ENCODE peak calls at places on chromosomes 16 and 17, in eight cellular contexts. D is ovary, A is Peyer's patch, T is GM23338, W is heart left ventricle, G is AG09309, V is lung, Y is astrocyte of the spinal cord. S is an unnamed sample.

GRCh38 chr16:85235988-85236831 is 123.9 kb upstream of the CIBAR2 start:
- DNase-seq in T (no peak), G (no peak), A (no peak), D (peak), Y (peak), V (no peak), W (no peak), S (no peak)

GRCh38 chr17:40548491-40548981 is 16.7 kb downstream of the CCR7 start:
- DNase-seq in G (no peak), A (peak), V (peak), T (no peak), D (peak), Y (no peak), W (no peak), S (no peak)

GRCh38 chr17:60908324-60908723 is 230.7 kb downstream of the BCAS3 start:
- DNase-seq in D (no peak), G (no peak), T (peak), W (no peak), A (no peak), V (no peak), Y (no peak), S (no peak)

GRCh38 chr16:28191364-28191985 is 20.3 kb downstream of the XPO6 start:
- DNase-seq in A (no peak), V (no peak), D (no peak), T (no peak), Y (no peak), W (no peak), G (no peak), S (no peak)

GRCh38 chr17:28492352-28493310 is 13.5 kb upstream of the FOXN1 start:
- DNase-seq in T (no peak), A (no peak), Y (no peak), D (no peak), W (no peak), G (no peak), V (no peak), S (no peak)

GRCh38 chr16:54175552-54176375 is 110.8 kb downstream of the IRX3 start:
- DNase-seq in G (no peak), V (no peak), Y (no peak), A (no peak), D (no peak), W (no peak), T (no peak), S (no peak)

GRCh38 chr16:23082161-23082788 is 67.0 kb downstream of the USP31 start:
- DNase-seq in G (no peak), V (no peak), Y (no peak), D (no peak), W (no peak), T (no peak), A (no peak), S (no peak)

GRCh38 chr17:59377410-59377809 is 46.0 kb downstream of the YPEL2 start:
- DNase-seq in Y (peak), T (no peak), V (no peak), W (no peak), G (no peak), A (no peak), D (no peak), S (no peak)

GRCh38 chr16:49659356-49659755 is 196.6 kb downstream of the ZNF423 start:
- DNase-seq in V (no peak), G (no peak), W (no peak), D (no peak), T (no peak), Y (no peak), A (no peak), S (no peak)

GRCh38 chr17:15409721-15410247 is 57.6 kb downstream of the CDRT4 start:
- DNase-seq in T (no peak), G (peak), Y (peak), A (no peak), D (peak), W (no peak), V (no peak), S (no peak)

GRCh38 chr16:48347191-48347860 is 37.9 kb downstream of the SIAH1 start:
- DNase-seq in Y (no peak), W (no peak), V (no peak), G (no peak), A (no peak), T (no peak), D (no peak), S (peak)

GRCh38 chr16:25481636-25482035 is 210.1 kb upstream of the HS3ST4 start:
- DNase-seq in W (no peak), A (no peak), V (no peak), Y (no peak), G (no peak), T (peak), D (no peak), S (no peak)

GRCh38 chr17:44269795-44270320 is 1.9 kb upstream of the SLC4A1 start:
- DNase-seq in G (no peak), W (no peak), V (no peak), A (no peak), Y (no peak), T (no peak), D (no peak), S (no peak)

GRCh38 chr16:54473201-54473993 is 186.8 kb upstream of the IRX3 start:
- DNase-seq in V (no peak), A (no peak), W (no peak), G (no peak), Y (no peak), T (no peak), D (no peak), S (no peak)

GRCh38 chr17:13140750-13141149 is 122.9 kb upstream of the ELAC2 start:
- DNase-seq in Y (no peak), G (no peak), W (no peak), A (no peak), T (peak), V (no peak), D (no peak), S (no peak)

GRCh38 chr17:8359769-8360168 is 16.7 kb downstream of the KRABD2 start:
- DNase-seq in W (no peak), T (peak), Y (peak), A (no peak), V (no peak), G (no peak), D (no peak), S (no peak)

GRCh38 chr17:9022553-9023388 is 1.5 kb downstream of the NTN1 start:
- DNase-seq in Y (peak), T (peak), G (no peak), W (no peak), D (no peak), V (no peak), A (no peak), S (peak)

GRCh38 chr16:84382396-84382795 is 14.1 kb downstream of the ATP2C2 start:
- DNase-seq in V (no peak), A (no peak), W (no peak), T (no peak), D (no peak), Y (no peak), G (no peak), S (no peak)

GRCh38 chr17:74190154-74190553 is 13.3 kb upstream of the RPL38 start:
- DNase-seq in T (peak), A (no peak), V (no peak), Y (peak), W (no peak), D (no peak), G (no peak), S (no peak)

GRCh38 chr16:26816266-26816665 is 250.5 kb upstream of the C16orf82 start:
- DNase-seq in T (no peak), V (no peak), G (no peak), W (no peak), A (no peak), Y (no peak), D (no peak), S (peak)

GRCh38 chr16:4570688-4571321 is 14.7 kb downstream of the C16orf96 start:
- DNase-seq in W (no peak), D (no peak), T (peak), G (no peak), Y (no peak), V (no peak), A (no peak), S (no peak)

GRCh38 chr16:64648282-64648681 is 473.6 kb downstream of the CDH11 start:
- DNase-seq in G (no peak), Y (no peak), V (no peak), D (no peak), T (no peak), W (no peak), A (no peak), S (no peak)

GRCh38 chr16:66270333-66270927 is 96.1 kb upstream of the CDH5 start:
- DNase-seq in V (peak), G (no peak), D (peak), Y (peak), A (peak), T (peak), W (peak), S (peak)

GRCh38 chr17:56737741-56738161 is 96.0 kb downstream of the C17orf67 start:
- DNase-seq in Y (peak), G (peak), W (no peak), V (no peak), D (no peak), T (no peak), A (no peak), S (peak)

GRCh38 chr16:88798772-88799455 is 4.7 kb upstream of the CDT1 start:
- DNase-seq in G (no peak), T (no peak), W (no peak), A (no peak), Y (no peak), V (no peak), D (no peak), S (no peak)

GRCh38 chr17:57266842-57267241 is 10.5 kb downstream of the MSI2 start:
- DNase-seq in Y (no peak), V (no peak), D (no peak), G (no peak), T (no peak), A (no peak), W (no peak), S (no peak)

GRCh38 chr17:39174907-39175694 is 9.1 kb upstream of the ARL5C start:
- DNase-seq in V (peak), Y (peak), D (peak), W (peak), A (peak), G (no peak), T (peak), S (no peak)

GRCh38 chr17:17783825-17784598 is 52.8 kb downstream of the SREBF1 start:
- DNase-seq in A (peak), T (peak), D (peak), G (no peak), Y (peak), W (peak), V (peak), S (peak)

GRCh38 chr16:8966781-8967436 is 3.2 kb upstream of the USP7 start:
- DNase-seq in D (no peak), T (no peak), Y (no peak), V (no peak), G (no peak), A (no peak), W (no peak), S (no peak)

GRCh38 chr17:57740225-57740528 is 4.9 kb downstream of the CCDC182 start:
- DNase-seq in G (no peak), D (no peak), Y (no peak), A (no peak), T (no peak), W (no peak), V (no peak), S (no peak)

GRCh38 chr16:1871974-1872635 is at the start of gene MEIOB:
- DNase-seq in G (no peak), D (no peak), V (peak), T (peak), A (no peak), W (no peak), Y (peak), S (peak)

GRCh38 chr16:67537636-67538591 is 9.3 kb downstream of the RIPOR1 start:
- DNase-seq in W (peak), V (peak), A (peak), G (no peak), D (peak), T (peak), Y (no peak), S (no peak)

GRCh38 chr17:81027038-81027437 is 7.9 kb upstream of the BAIAP2 start:
- DNase-seq in G (no peak), T (no peak), A (no peak), Y (no peak), V (no peak), D (no peak), W (no peak), S (no peak)

GRCh38 chr16:56950881-56951771 is 10.6 kb upstream of the CETP start:
- DNase-seq in G (no peak), W (peak), Y (peak), D (peak), T (peak), A (peak), V (peak), S (no peak)

GRCh38 chr16:4315185-4316102 is at the start of gene GLIS2:
- DNase-seq in W (peak), G (no peak), T (peak), V (peak), A (no peak), Y (peak), D (peak), S (peak)

GRCh38 chr17:67628580-67629013 is 89.1 kb upstream of the NOL11 start:
- DNase-seq in W (peak), G (no peak), V (peak), D (no peak), Y (peak), A (no peak), T (peak), S (no peak)
- TF ChIP-seq CTCF in W (no peak), G (peak), V (no peak), D (no peak), Y (peak), A (no peak), T (peak), S (no peak)

GRCh38 chr16:72666267-72666666 is 381.7 kb downstream of the ZFHX3 start:
- DNase-seq in W (no peak), G (no peak), V (no peak), D (no peak), Y (no peak), T (no peak), A (no peak), S (no peak)

GRCh38 chr16:72664122-72664479 is 383.8 kb downstream of the ZFHX3 start:
- DNase-seq in W (no peak), D (no peak), T (peak), Y (no peak), V (no peak), A (no peak), G (no peak), S (no peak)

GRCh38 chr16:72658888-72659717 is 388.8 kb downstream of the ZFHX3 start:
- DNase-seq in Y (peak), D (no peak), V (no peak), G (no peak), A (no peak), T (no peak), W (no peak), S (no peak)

DNA sequence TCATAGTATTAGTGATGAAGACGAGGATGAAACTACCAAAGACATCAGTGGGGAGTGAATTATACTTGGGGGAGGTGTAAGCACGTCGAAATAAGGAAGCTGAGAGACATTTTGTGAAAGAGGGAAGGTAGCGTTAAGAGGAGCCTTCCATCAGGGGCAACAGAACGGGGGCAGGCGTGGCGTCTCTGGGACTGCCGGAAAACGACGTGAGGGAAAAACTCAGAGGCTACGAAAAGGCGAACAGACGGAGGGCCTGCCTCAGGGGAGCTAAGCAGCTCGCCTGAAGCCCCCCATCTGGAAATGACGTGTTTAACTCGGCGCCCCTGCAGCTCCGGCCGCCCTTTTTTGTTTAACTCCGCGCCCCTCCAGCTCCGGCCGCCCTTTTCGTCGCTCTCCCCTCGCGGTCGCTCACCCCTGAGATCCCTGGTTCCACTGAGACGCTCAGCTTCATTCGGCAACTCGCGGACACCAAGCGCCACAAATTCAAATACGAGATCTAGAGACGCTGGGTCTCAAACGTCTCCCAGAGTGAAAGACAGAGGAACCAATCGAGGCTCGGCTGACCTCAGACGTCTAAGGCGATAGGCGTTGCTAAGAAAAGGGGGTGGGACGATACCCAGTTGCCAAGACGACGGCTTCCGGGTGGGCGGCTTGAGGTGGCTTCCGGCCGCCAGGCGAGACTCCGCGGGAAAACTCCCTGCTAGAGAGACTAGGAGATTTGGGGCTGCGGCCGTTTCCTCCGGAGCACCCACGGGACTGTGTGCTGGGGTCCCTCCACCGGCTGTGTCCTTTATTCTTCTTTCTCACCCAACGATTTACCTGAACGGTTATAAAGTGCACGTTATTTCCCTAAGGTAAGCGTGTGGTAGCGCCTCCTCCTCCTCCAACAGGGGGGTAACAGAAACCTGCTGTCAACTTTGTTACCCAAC is 383.2 kb downstream of the ZFHX3 start:
- DNase-seq in W (peak), Y (peak), D (peak), V (peak), T (peak), A (peak), G (peak), S (peak)
- TF ChIP-seq CTCF in W (peak), Y (no peak), D (no peak), V (no peak), T (no peak), A (peak), G (peak), S (peak)

DNA sequence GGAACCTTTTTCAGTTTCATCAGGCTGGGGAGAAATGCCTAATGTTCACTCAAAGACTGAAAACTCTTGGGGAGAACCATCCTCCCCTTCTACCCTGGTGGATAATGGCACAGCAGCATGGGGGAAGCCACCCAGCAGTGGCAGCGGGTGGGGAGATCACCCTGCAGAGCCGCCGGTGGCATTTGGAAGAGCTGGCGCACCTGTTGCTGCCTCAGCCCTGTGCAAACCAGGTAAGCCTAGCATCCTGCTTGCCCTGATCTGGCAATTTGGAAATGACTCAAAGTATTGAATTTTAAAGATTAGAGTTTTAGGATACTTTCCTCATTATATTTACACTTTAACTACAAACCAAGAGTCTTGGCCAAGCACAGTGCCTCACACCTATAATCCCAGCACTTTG is 63.8 kb downstream of the TMC6 start:
- DNase-seq in D (no peak), W (no peak), A (no peak), V (no peak), Y (no peak), G (no peak), T (no peak), S (no peak)
- TF ChIP-seq CTCF in D (no peak), W (no peak), A (no peak), V (no peak), Y (no peak), G (no peak), T (no peak), S (no peak)

GRCh38 chr16:89922884-89923639 is at the start of gene TUBB3:
- DNase-seq in W (peak), A (no peak), Y (peak), G (no peak), T (peak), D (no peak), V (peak), S (peak)
- TF ChIP-seq CTCF in W (no peak), A (no peak), Y (no peak), G (no peak), T (no peak), D (no peak), V (no peak), S (no peak)

DNA sequence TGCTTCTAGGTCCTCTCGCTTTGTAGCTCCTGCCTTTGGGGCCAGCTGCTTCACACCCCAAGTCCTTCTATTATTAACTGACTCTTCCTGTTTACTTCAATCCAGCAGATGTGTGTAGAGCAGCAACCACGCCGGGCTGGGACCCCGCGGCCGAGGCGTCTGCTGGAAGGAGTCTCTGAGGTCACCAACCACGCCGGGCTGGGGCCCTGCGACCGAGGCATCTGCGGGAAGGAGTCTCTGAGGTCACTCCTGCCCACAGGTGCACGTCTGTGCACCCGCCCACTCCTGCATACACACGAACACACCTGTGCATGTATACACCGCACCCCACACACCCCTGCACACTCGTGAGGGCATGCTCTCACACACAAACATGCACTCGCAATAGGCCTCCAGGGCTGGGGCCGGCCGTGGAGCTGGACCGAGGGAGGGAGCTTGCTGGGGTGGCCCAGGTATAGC is 7.8 kb upstream of the TEX19 start:
- DNase-seq in T (no peak), V (no peak), Y (no peak), G (no peak), D (no peak), A (peak), W (no peak), S (no peak)
- TF ChIP-seq CTCF in T (no peak), V (no peak), Y (no peak), G (no peak), D (no peak), A (no peak), W (no peak), S (no peak)

S was measured in osteocyte.